ENCODE peak calls at places on chromosome 5, in seven cellular contexts. K is fibroblast of mammary gland; R is endodermal cell; D is CD8-positive, alpha-beta T cell; C is pancreas; S is foreskin fibroblast; A is GM06990. V is an unnamed sample.

GRCh38 chr5:4625206-4625896 is 514.8 kb upstream of the ADAMTS16 start:
- DNase-seq in A (no peak), R (no peak), K (no peak), D (no peak), S (no peak), C (no peak), V (no peak)

GRCh38 chr5:7548576-7548975 is 152.6 kb downstream of the ADCY2 start:
- DNase-seq in D (no peak), K (no peak), C (no peak), S (no peak), A (no peak), R (no peak), V (no peak)

GRCh38 chr5:76403963-76404693 is 1.0 kb downstream of the IQGAP2 start:
- DNase-seq in D (peak), A (peak), S (no peak), C (peak), K (no peak), R (peak), V (no peak)

GRCh38 chr5:96463106-96463505 is 30.1 kb upstream of the PCSK1 start:
- DNase-seq in C (no peak), S (peak), D (no peak), A (no peak), R (no peak), K (peak), V (no peak)

GRCh38 chr5:59174248-59174844 is 591.5 kb downstream of the RAB3C start:
- DNase-seq in C (peak), D (peak), R (no peak), K (peak), A (no peak), S (peak), V (peak)

GRCh38 chr5:132487841-132488555 is 2.6 kb downstream of the IRF1 start:
- DNase-seq in S (no peak), K (no peak), R (peak), C (no peak), A (no peak), D (no peak), V (no peak)

GRCh38 chr5:37840036-37840909 is at the start of gene GDNF:
- DNase-seq in K (peak), R (peak), A (peak), D (no peak), C (no peak), S (peak), V (no peak)

GRCh38 chr5:92808474-92808873 is 772.5 kb downstream of the NR2F1-AS1 start:
- DNase-seq in K (no peak), R (no peak), A (no peak), S (no peak), C (no peak), D (no peak), V (no peak)

GRCh38 chr5:56712895-56713565 is 102.3 kb upstream of the MAP3K1 start:
- DNase-seq in S (no peak), R (no peak), K (no peak), D (no peak), A (no peak), C (no peak), V (no peak)

GRCh38 chr5:40991168-40991980 is 79.8 kb downstream of the MROH2B start:
- DNase-seq in A (no peak), D (no peak), C (peak), R (no peak), S (peak), K (peak), V (no peak)

GRCh38 chr5:134226441-134227192 is 744 bp upstream of the PPP2CA start:
- DNase-seq in A (no peak), C (no peak), D (no peak), S (no peak), R (no peak), K (no peak), V (no peak)

GRCh38 chr5:168603776-168604175 is 24.6 kb upstream of the PANK3 start:
- DNase-seq in S (no peak), C (no peak), R (peak), K (peak), A (no peak), D (no peak), V (no peak)

DNA sequence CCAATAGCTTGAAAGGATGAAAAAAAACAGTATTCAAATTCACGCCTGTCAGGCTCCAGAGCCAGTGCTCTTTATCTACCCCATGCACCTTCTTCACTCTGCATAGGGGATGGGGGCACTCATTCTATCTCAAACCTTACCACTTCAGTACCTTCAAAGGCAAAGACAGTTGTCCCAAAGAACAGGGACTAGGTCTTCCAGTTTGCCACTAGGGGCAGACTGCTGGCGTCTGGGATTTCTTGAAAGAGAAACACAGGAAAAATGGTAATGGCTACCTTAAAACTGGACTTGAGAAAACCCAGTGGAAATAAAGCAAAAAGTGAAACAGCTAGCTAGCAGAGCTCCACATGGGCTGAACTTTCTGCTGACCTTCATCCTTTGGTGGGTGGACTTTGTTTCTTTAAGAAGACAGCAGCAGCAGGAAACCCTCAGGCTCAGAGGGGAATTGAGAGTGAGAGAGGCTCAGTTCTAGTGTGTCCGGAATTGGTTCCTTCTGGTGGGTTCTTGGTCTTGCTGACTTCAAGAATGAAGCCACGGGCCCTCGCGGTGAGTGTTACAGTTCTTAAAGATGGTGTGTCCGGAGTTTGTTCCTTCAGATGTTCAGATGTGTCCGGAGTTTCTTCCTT is 41.0 kb upstream of the SLC36A1 start:
- DNase-seq in K (peak), R (peak), A (no peak), C (no peak), D (no peak), S (peak), V (no peak)
- TF ChIP-seq CTCF in K (peak), R (peak), A (peak), C (no peak), D (peak), S (peak), V (peak)

GRCh38 chr5:91302335-91302734 is 80.8 kb downstream of the ARRDC3 start:
- DNase-seq in S (no peak), D (no peak), C (no peak), K (no peak), A (no peak), R (no peak), V (no peak)
- H3K4me3 ChIP-seq in S (no peak), D (no peak), C (no peak), K (no peak), A (no peak), R (no peak), V (no peak)

DNA sequence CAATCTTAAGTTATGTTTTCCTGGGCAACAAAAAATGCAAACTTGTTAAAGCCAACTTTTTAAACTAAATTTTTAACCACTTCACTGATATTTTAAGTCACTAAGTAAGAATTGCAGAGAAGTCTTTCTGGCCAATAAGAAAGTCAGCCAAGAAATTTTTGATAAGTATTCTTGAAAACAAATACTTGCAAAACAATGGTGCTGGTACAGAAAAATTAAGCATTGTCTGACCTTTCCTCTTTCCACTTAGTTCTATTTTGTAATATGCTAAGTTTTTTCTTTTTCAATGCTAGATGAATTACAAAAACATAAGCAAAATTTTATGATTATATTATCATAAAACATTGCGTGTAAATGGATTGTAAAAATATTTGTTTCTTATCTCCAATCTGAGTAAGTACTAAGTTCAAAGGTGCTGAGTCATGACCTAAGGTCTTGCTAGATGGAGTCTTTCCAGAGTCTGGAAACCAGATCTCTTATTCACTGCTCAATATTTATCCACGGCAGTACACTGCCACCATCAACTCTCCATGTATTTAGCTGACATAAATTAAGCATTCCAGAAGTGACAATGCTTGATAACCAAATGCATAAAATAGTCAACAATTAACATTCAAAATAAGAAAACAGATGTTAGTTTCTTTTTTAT is 139.6 kb downstream of the MEF2C start:
- DNase-seq in R (no peak), A (no peak), D (no peak), S (no peak), K (peak), C (no peak), V (no peak)
- TF ChIP-seq CTCF in R (no peak), A (no peak), D (no peak), S (no peak), K (no peak), C (no peak), V (no peak)

GRCh38 chr5:65481171-65481575 is 547 bp downstream of the ADAMTS6 start:
- DNase-seq in S (no peak), R (no peak), D (no peak), K (peak), A (no peak), C (no peak), V (no peak)

GRCh38 chr5:65480306-65480865 is 1.3 kb downstream of the ADAMTS6 start:
- DNase-seq in A (peak), K (peak), R (peak), D (no peak), S (peak), C (peak), V (peak)

GRCh38 chr5:65481635-65482271 is at the start of gene ADAMTS6:
- DNase-seq in A (peak), D (peak), K (peak), S (peak), R (peak), C (peak), V (peak)

GRCh38 chr5:65478336-65478735 is 3.4 kb downstream of the ADAMTS6 start:
- DNase-seq in K (no peak), D (no peak), R (no peak), A (no peak), C (no peak), S (no peak), V (no peak)

DNA sequence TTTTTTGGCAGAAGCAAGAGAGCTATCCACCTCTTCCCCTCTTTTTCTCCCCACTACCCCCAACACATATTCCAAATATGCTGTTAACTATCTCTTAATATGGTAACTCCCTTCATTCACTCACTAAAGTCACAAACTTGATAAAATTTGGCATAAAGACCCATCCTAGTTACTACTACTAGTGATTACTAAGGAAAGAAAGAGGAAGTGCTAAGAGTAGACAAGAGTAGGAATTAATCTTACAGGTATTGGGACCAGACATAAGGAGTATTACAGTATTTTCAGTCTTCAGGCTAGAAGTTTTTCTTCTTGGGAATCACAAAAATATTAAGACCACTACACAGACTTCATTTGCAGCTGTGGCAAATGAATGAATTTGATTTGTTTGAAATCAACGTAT is 2.2 kb downstream of the ADAMTS6 start:
- DNase-seq in K (no peak), A (no peak), R (no peak), S (no peak), D (no peak), C (no peak), V (no peak)
- H3K4me3 ChIP-seq in K (peak), A (no peak), R (no peak), S (peak), D (peak), C (no peak), V (peak)

DNA sequence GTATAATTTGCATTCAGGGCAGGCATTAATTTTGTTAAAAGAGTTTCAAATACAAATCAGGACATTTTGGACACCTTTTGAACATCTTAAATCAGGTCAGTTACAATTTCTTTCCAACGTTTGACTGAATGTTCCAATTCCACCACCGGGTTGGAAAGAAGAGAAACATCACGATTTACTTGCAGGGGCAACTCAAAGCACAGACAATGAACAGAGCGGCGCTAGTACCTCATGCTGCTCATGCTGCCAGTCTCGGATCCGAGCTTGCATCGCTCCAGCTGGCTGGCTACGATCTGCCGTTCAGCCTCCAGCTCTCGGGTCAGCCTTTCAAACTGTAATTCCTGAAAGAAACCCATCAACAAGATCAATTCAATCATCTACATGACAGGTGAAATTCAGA is 339.5 kb downstream of the CTNND2 start:
- DNase-seq in K (no peak), D (no peak), C (no peak), S (no peak), R (no peak), A (no peak), V (no peak)
- TF ChIP-seq CTCF in K (no peak), D (no peak), C (no peak), S (no peak), R (no peak), A (no peak), V (no peak)

GRCh38 chr5:176630681-176631222 is 277 bp downstream of the EIF4E1B start:
- DNase-seq in D (no peak), C (no peak), S (no peak), K (no peak), R (peak), A (no peak), V (no peak)

GRCh38 chr5:176631383-176631970 is 1.0 kb downstream of the EIF4E1B start:
- DNase-seq in K (no peak), R (no peak), C (no peak), D (no peak), A (no peak), S (no peak), V (no peak)

GRCh38 chr5:176628406-176629228 is 1.7 kb downstream of the SNCB start:
- DNase-seq in K (no peak), S (no peak), D (no peak), A (no peak), C (no peak), R (no peak), V (no peak)

GRCh38 chr5:176629317-176629852 is 949 bp downstream of the SNCB start:
- DNase-seq in C (no peak), A (no peak), R (peak), S (no peak), K (no peak), D (no peak), V (no peak)

GRCh38 chr5:176629853-176630680 is at the start of the genes EIF4E1B and SNCB:
- DNase-seq in S (peak), R (peak), K (no peak), C (no peak), D (peak), A (peak), V (no peak)
- H3K4me3 ChIP-seq in S (peak), R (peak), K (no peak), C (peak), D (peak), A (peak), V (peak)

GRCh38 chr5:94524841-94525697 is 93.3 kb downstream of the KIAA0825 start:
- DNase-seq in R (no peak), K (peak), A (no peak), C (no peak), S (no peak), D (no peak), V (no peak)
- TF ChIP-seq CTCF in R (peak), K (peak), A (peak), C (peak), S (peak), D (peak), V (peak)

GRCh38 chr5:115179068-115179958 is 9.6 kb upstream of the TRIM36 start:
- DNase-seq in C (no peak), A (no peak), R (peak), D (no peak), K (no peak), S (no peak), V (no peak)
- H3K4me3 ChIP-seq in C (peak), A (peak), R (peak), D (peak), K (peak), S (peak), V (peak)